ENCODE peak calls at places on chromosomes 16 and 17, in four cellular contexts. F, R, D and W are unnamed samples.

GRCh38 chr16:85888405-85889331 is 10.3 kb upstream of the IRF8 start:
- DNase-seq in F (no peak), R (no peak), D (peak), W (no peak)

GRCh38 chr17:8823279-8823678 is 24.1 kb upstream of the MFSD6L start:
- DNase-seq in F (no peak), R (no peak), D (no peak), W (no peak)

GRCh38 chr17:16459850-16460550 is 32.0 kb downstream of the LRRC75A start:
- DNase-seq in F (no peak), R (no peak), D (no peak), W (no peak)

GRCh38 chr17:31508310-31509094 is 117.0 kb downstream of the RAB11FIP4 start:
- DNase-seq in F (no peak), R (no peak), D (peak), W (no peak)

GRCh38 chr16:80203821-80204220 is 337.0 kb upstream of the DYNLRB2 start:
- DNase-seq in F (no peak), R (no peak), D (no peak), W (no peak)

GRCh38 chr17:44197107-44197506 is 2.6 kb downstream of the ATXN7L3 start:
- DNase-seq in F (no peak), R (no peak), D (no peak), W (no peak)

GRCh38 chr17:77468897-77469296 is 328.1 kb downstream of the SEC14L1 start:
- DNase-seq in F (no peak), R (no peak), D (no peak), W (no peak)

GRCh38 chr17:75036643-75037268 is 10.0 kb downstream of the ATP5PD start:
- DNase-seq in F (peak), R (peak), D (no peak), W (no peak)

DNA sequence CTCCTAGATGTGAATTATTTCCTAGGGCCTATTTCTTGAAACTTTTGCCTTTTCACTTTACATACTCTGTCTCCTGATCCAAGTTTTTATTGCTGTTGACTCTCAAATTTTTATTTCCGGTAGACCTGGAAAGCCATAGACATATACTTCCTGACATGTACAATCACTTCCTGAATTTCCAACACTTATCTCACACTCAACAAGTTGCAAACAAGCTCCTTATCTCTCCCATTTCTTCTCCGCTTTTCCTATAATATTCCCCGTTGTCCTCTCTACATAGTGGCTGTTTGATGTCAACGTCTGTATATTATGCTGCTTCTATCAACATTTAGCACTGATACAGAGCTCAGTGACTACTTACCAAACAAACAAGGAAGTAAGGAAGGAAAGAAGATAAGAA is 59.3 kb downstream of the IKZF3 start:
- DNase-seq in F (no peak), R (no peak), D (no peak), W (no peak)
- H3K27ac ChIP-seq in F (no peak), R (no peak), D (no peak), W (no peak)

GRCh38 chr16:82005491-82005830 is 5.8 kb downstream of the SDR42E1 start:
- DNase-seq in F (no peak), R (no peak), D (no peak), W (no peak)
- TF ChIP-seq ELF1 in F (no peak), R (no peak), D (no peak), W (no peak)

DNA sequence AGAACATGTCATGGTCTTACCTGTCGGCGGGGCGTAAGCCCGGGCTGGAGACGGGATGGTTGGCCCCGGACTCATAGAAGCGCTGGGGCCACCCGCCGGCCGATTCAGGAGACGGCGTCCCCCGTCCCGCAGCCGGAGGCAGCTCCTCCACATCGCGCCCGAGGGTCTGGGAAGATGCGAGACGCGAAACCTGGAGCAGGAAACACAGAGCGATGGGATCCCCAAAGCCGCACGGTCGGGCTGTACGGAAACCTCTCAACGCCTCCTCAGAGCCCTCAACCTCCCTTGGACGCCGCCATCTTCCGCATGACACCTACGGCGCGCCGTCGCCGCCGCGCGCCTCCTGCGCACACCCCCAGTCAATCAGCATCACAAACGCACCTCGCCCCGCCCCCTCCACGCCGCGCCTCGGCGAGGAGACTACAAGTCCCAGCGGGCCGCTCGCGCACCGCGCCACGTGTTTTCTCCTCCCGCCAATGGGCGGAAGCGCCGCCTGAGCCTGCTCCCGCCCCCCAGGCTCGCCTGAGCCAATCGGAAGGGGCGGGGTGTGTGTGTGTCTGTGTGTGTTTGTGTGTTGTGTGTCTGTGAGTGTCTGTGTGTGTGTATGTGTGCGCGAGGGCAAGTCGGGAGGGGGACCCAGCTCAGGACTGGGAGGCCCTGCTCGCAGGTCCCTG is at the start of the genes ATPAF2 and GID4:
- DNase-seq in F (peak), R (peak), D (peak), W (peak)
- H3K27ac ChIP-seq in F (peak), R (peak), D (peak), W (peak)

GRCh38 chr16:53207810-53208752 is 153.3 kb downstream of the CHD9 start:
- DNase-seq in F (peak), R (peak), D (peak), W (peak)
- TF ChIP-seq ELF1 in F (no peak), R (no peak), D (no peak), W (no peak)

GRCh38 chr17:4738136-4739121 is 1.2 kb upstream of the ZMYND15 start:
- DNase-seq in F (no peak), R (no peak), D (no peak), W (no peak)
- H3K27ac ChIP-seq in F (peak), R (no peak), D (no peak), W (no peak)

GRCh38 chr17:20613905-20614304 is 34.4 kb downstream of the CDRT15L2 start:
- DNase-seq in F (no peak), R (no peak), D (no peak), W (no peak)
- TF ChIP-seq ELF1 in F (no peak), R (no peak), D (no peak), W (no peak)

DNA sequence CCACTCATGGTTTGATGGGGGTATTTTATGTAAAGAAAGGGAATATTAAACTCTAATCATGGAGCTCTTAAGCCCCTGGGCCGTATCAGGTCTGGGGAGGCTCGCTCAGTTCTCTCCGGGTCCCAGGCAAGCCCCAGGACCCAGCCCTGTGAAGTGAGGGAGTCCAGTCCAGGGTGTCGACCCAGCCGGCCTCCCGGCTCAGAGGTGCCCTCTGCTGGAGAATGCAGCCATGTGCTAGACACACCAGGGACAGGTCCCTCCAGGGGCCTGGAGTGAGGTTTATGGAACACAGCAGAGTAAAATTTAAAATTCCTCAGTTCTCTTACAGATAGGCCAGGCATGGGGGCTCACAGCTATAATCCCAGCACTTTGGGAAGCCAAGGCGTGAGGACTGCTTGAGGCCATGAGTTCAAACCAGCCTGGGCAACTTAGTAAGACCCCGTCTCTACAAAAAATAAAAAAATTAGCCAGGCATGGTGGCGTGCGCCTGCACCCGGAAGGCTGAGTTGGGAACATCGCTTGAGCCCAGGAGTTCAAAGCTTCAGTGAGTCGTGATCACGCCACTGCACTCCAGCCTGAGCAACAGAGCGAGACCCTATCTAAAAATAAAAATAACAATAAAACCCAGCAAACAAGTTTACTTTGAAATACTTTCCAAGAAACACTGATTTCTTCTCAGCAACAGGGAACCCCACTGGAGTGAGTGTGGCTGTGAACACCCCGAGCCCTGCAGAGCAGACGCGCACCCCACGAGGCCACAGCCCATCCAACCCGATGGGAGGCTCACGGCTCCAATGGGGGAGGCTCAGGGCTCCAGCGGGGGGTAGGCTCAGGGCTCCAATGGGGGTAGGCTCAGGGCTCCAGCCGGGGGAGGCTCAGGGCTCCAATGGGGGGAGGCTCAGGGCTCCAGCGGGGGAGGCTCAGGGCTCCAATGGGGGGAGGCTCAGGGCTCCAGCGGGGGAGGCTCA is 72.2 kb downstream of the ZNF778 start:
- DNase-seq in F (peak), R (peak), D (peak), W (peak)
- H3K27ac ChIP-seq in F (peak), R (no peak), D (no peak), W (no peak)

GRCh38 chr16:26752166-26752565 is 314.6 kb upstream of the C16orf82 start:
- DNase-seq in F (no peak), R (no peak), D (no peak), W (no peak)
- TF ChIP-seq ELF1 in F (no peak), R (no peak), D (no peak), W (no peak)

GRCh38 chr16:54165912-54166265 is 120.7 kb downstream of the IRX3 start:
- DNase-seq in F (no peak), R (no peak), D (peak), W (no peak)

GRCh38 chr16:54166342-54166865 is 120.2 kb downstream of the IRX3 start:
- DNase-seq in F (no peak), R (no peak), D (no peak), W (no peak)

GRCh38 chr16:54163197-54163843 is 123.3 kb downstream of the IRX3 start:
- DNase-seq in F (no peak), R (no peak), D (no peak), W (no peak)

GRCh38 chr16:54165174-54165911 is 121.2 kb downstream of the IRX3 start:
- DNase-seq in F (no peak), R (no peak), D (peak), W (no peak)

DNA sequence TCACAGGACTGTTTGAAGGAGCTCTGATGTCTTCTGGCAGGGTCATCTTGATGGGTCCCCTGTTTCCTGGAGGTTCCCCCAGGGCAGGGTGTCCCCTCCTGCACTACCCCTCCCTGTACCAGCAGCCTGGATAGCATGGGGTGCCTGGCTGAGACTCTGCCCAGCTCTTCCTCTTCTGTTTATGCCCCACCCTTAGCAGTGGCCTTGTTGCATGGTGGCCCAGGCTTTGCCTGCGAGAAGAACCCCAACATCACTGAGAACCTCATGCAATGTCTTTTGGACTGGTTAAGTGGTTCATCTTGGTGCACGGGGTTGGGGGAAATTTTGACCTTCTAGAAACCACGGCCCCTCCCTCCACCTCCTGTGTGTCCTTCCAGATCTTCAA is 121.8 kb downstream of the IRX3 start:
- DNase-seq in F (no peak), R (no peak), D (no peak), W (no peak)
- H3K27ac ChIP-seq in F (no peak), R (no peak), D (peak), W (no peak)